ENCODE peak calls at places on chromosome 20, in ten cellular contexts. V, D, H, W, Q, Z, B, X, N and I are unnamed samples.

GRCh38 chr20:37452236-37452635 is 68.8 kb upstream of the NNAT start:
- DNase-seq in B (no peak), X (no peak), D (no peak), Q (no peak), H (no peak), W (no peak), V (no peak), N (no peak), Z (no peak), I (no peak)

GRCh38 chr20:15756401-15756800 is 816.8 kb downstream of the KIF16B start:
- DNase-seq in B (no peak), N (no peak), Q (no peak), W (no peak), Z (no peak), V (no peak), H (no peak), X (no peak), D (no peak), I (no peak)

GRCh38 chr20:13430346-13431002 is 208.3 kb downstream of the TASP1 start:
- DNase-seq in D (no peak), Z (peak; percentile 82), X (no peak), V (no peak), W (no peak), Q (peak; percentile 29), H (no peak), B (no peak), N (no peak), I (no peak)

GRCh38 chr20:47334022-47334551 is 22.4 kb downstream of the ZMYND8 start:
- DNase-seq in N (no peak), W (peak; percentile 83), B (no peak), V (no peak), Q (peak; percentile 96), H (no peak), D (no peak), X (peak; percentile 66), Z (peak; percentile 98), I (no peak)

GRCh38 chr20:59923514-59923913 is 9.9 kb downstream of the SYCP2 start:
- DNase-seq in V (no peak), W (no peak), X (no peak), B (no peak), D (no peak), Z (no peak), H (no peak), N (no peak), Q (no peak), I (no peak)

GRCh38 chr20:3068986-3069900 is 2.2 kb upstream of the OXT start:
- DNase-seq in Q (peak; percentile 36), H (no peak), W (no peak), B (no peak), D (no peak), Z (no peak), X (no peak), V (peak; percentile 45), N (no peak), I (no peak)

GRCh38 chr20:1811621-1812498 is 83.3 kb upstream of the SIRPA start:
- DNase-seq in V (no peak), N (peak; percentile 62), X (no peak), B (no peak), W (no peak), H (peak; percentile 48), Z (peak; percentile 34), D (no peak), Q (peak; percentile 41), I (no peak)

GRCh38 chr20:41862023-41862422 is 243.8 kb upstream of the CHD6 start:
- DNase-seq in N (no peak), Z (no peak), Q (no peak), V (no peak), W (no peak), B (no peak), D (no peak), X (no peak), H (no peak), I (no peak)

GRCh38 chr20:31560900-31561598 is 44.0 kb upstream of the ID1 start:
- DNase-seq in N (no peak), Q (peak; percentile 98), B (no peak), H (no peak), V (no peak), D (no peak), X (peak; percentile 92), W (peak; percentile 84), Z (peak; percentile 98), I (peak; percentile 55)

GRCh38 chr20:47727170-47727880 is 58.0 kb downstream of the SULF2 start:
- DNase-seq in N (no peak), B (peak; percentile 37), Q (no peak), V (peak; percentile 69), D (no peak), X (peak; percentile 31), W (no peak), Z (no peak), H (no peak), I (peak; percentile 60)

GRCh38 chr20:31630187-31630790 is 7.4 kb upstream of the COX4I2 start:
- DNase-seq in B (no peak), V (no peak), D (no peak), W (no peak), N (no peak), X (no peak), Z (no peak), H (no peak), Q (no peak), I (no peak)

GRCh38 chr20:13034115-13034514 is 25.3 kb downstream of the SPTLC3 start:
- DNase-seq in H (no peak), W (no peak), B (no peak), D (no peak), N (no peak), X (no peak), V (no peak), Q (no peak), Z (no peak), I (no peak)

GRCh38 chr20:9066196-9066595 is 2.7 kb upstream of the PLCB4 start:
- DNase-seq in W (no peak), Z (no peak), B (no peak), D (no peak), N (no peak), H (no peak), Q (no peak), V (no peak), X (no peak), I (no peak)

GRCh38 chr20:40323411-40323810 is 365.6 kb downstream of the MAFB start:
- DNase-seq in Q (no peak), Z (no peak), B (no peak), X (no peak), N (no peak), V (no peak), D (no peak), W (no peak), H (no peak), I (no peak)

GRCh38 chr20:22579119-22579427 is 5.3 kb downstream of the FOXA2 start:
- DNase-seq in X (no peak), D (no peak), Z (no peak), B (no peak), N (no peak), W (no peak), V (no peak), Q (no peak), H (no peak), I (no peak)

DNA sequence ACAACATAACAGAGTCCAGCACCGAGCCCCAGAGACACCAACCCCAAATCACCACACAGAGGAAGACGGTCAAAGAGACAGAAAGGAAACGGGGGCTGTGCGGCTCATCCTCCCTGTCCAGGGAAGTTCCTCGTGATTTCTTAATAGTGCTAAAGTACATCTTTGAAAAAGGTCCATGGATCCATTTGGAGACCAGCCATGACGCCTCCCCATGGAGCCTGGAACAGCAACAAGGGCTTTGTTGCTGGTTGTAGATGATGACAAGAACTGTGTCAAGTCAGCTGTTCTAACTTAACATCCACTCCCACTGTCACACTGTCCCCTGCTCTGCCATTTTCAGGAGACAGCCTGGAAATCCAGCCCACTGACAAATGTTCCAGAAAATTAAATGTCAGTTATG is 99.7 kb downstream of the ATP9A start:
- DNase-seq in H (no peak), D (no peak), W (no peak), B (no peak), N (no peak), V (no peak), Q (no peak), X (no peak), Z (no peak), I (no peak)
- H3K4me3 ChIP-seq in H (no peak overlapping the region), D (no peak overlapping the region), W (no peak overlapping the region), B (no peak overlapping the region), N (no peak overlapping the region), V (no peak overlapping the region), Q (no peak overlapping the region), X (no peak overlapping the region), Z (no peak overlapping the region), I (no peak overlapping the region)

GRCh38 chr20:45049904-45050471 is 50.9 kb downstream of the KCNS1 start:
- DNase-seq in Z (no peak), N (no peak), B (no peak), D (no peak), Q (no peak), H (no peak), V (no peak), W (no peak), X (no peak), I (no peak)
- H3K4me3 ChIP-seq in Z (no peak overlapping the region), N (no peak overlapping the region), B (no peak overlapping the region), D (no peak overlapping the region), Q (no peak overlapping the region), H (no peak overlapping the region), V (no peak overlapping the region), W (no peak overlapping the region), X (no peak overlapping the region), I (no peak overlapping the region)

GRCh38 chr20:50856475-50857041 is 61.7 kb downstream of the BCAS4 start:
- DNase-seq in B (no peak), V (no peak), Z (no peak), X (no peak), H (no peak), D (no peak), Q (no peak), N (no peak), W (no peak), I (no peak)

GRCh38 chr20:50859161-50859560 is 64.3 kb downstream of the BCAS4 start:
- DNase-seq in Z (no peak), Q (no peak), H (no peak), D (no peak), X (no peak), N (no peak), W (no peak), B (no peak), V (no peak), I (no peak)

GRCh38 chr20:50855498-50856474 is 60.9 kb downstream of the BCAS4 start:
- DNase-seq in H (no peak), B (no peak), D (no peak), N (no peak), Q (peak; percentile 49), X (no peak), V (no peak), Z (no peak), W (no peak), I (no peak)

GRCh38 chr20:50858525-50858924 is 63.7 kb downstream of the BCAS4 start:
- DNase-seq in H (no peak), Z (no peak), Q (no peak), V (no peak), X (no peak), N (no peak), W (no peak), B (no peak), D (no peak), I (no peak)

GRCh38 chr20:50857348-50857747 is 62.5 kb downstream of the BCAS4 start:
- DNase-seq in D (no peak), H (no peak), X (no peak), Z (no peak), B (no peak), Q (no peak), N (no peak), V (no peak), W (no peak), I (no peak)
- H3K4me3 ChIP-seq in D (no peak overlapping the region), H (no peak overlapping the region), X (no peak overlapping the region), Z (no peak overlapping the region), B (no peak overlapping the region), Q (no peak overlapping the region), N (no peak overlapping the region), V (no peak overlapping the region), W (no peak overlapping the region), I (no peak overlapping the region)

GRCh38 chr20:62927128-62927705 is 912 bp upstream of the DIDO1 start:
- DNase-seq in D (no peak), H (no peak), Q (no peak), V (no peak), X (no peak), N (no peak), Z (no peak), B (no peak), W (no peak), I (no peak)
- H3K4me3 ChIP-seq in D (peak overlapping the region; percentile 76), H (no peak overlapping the region), Q (peak overlapping the region; percentile 99), V (peak overlapping the region; percentile 70), X (peak overlapping the region; percentile 87), N (peak overlapping the region; percentile 86), Z (peak overlapping the region; percentile 82), B (peak overlapping the region; percentile 66), W (peak overlapping the region; percentile 86), I (peak overlapping the region; percentile 79)